ENCODE peak calls at places on chromosomes 16 and 17, in seven cellular contexts. L, P, Q, B, Z, T and C are unnamed samples. For H3K4me1, the result is how much of the 10 kb centered on the place peaks cover.

GRCh38 chr17:16989230-16989952 is 17.5 kb upstream of the TNFRSF13B start:
- DNase-seq in B (no peak), Z (no peak), P (no peak), L (peak), T (no peak), Q (peak), C (no peak)

GRCh38 chr17:50679008-50679544 is 28.6 kb downstream of the ANKRD40 start:
- DNase-seq in Q (no peak), B (no peak), L (no peak), Z (no peak), T (no peak), P (no peak), C (no peak)

GRCh38 chr16:73143681-73144370 is 95.9 kb upstream of the ZFHX3 start:
- DNase-seq in Z (no peak), P (no peak), B (no peak), L (no peak), T (no peak), Q (no peak), C (no peak)

GRCh38 chr17:82225368-82226029 is 3.3 kb upstream of the SLC16A3 start:
- DNase-seq in Q (no peak), L (no peak), Z (no peak), T (no peak), B (no peak), P (no peak), C (peak)

GRCh38 chr17:30961213-30962188 is 9.3 kb upstream of the RNF135 start:
- DNase-seq in Z (no peak), B (peak), L (peak), Q (no peak), T (no peak), P (no peak), C (no peak)

GRCh38 chr16:64403352-64403751 is 718.5 kb downstream of the CDH11 start:
- DNase-seq in P (no peak), Q (no peak), T (no peak), L (no peak), Z (no peak), B (no peak), C (no peak)

GRCh38 chr16:54335230-54335629 is 48.6 kb upstream of the IRX3 start:
- DNase-seq in B (no peak), Z (no peak), L (no peak), P (no peak), T (no peak), Q (no peak), C (no peak)

GRCh38 chr16:57627184-57627871 is 1.1 kb upstream of the ADGRG1 start:
- DNase-seq in Q (no peak), L (no peak), P (peak), T (no peak), B (no peak), Z (no peak), C (no peak)

GRCh38 chr17:29368926-29369325 is 21.2 kb upstream of the TAOK1 start:
- DNase-seq in L (no peak), Q (no peak), P (no peak), T (no peak), Z (no peak), B (no peak), C (no peak)

GRCh38 chr17:79188048-79188447 is 113.4 kb downstream of the ENGASE start:
- DNase-seq in P (peak), T (no peak), B (no peak), L (peak), Z (peak), Q (no peak), C (peak)

GRCh38 chr17:2057130-2057713 is 2.3 kb downstream of the HIC1 start:
- DNase-seq in T (no peak), Q (no peak), L (no peak), B (no peak), P (no peak), Z (peak), C (no peak)

DNA sequence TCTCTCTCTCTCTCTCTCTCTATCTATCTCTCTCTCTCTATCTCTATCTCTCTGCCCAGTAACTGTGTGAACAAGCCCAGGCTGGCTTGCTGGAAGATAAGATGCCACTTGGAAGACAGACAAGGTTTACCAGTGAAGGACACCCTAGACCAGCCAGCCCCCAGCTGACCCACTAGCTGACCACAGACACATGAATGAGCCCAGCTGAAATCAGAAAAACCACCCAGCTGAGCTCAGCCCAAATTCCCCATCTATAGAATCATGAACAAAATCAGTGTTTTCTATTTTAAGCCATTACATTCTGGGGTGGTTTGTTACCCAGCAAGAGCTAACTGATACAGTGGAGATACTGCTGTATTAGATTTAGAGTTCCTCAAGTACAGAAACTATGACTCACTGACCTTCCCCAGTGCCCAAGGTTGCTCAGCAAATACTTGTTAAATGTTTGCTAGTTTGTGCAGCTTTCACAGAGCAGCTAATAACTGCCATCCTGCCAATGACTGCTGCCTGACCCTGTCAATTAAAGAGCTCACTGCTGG is 18.0 kb downstream of the EMP2 start:
- DNase-seq in L (no peak), B (no peak), P (no peak), Z (no peak), Q (no peak), T (no peak), C (no peak)
- H3K4me1 ChIP-seq in L (under half), B (under half), P (under half), Z (under half), Q (under half), T (under half), C (under half)

DNA sequence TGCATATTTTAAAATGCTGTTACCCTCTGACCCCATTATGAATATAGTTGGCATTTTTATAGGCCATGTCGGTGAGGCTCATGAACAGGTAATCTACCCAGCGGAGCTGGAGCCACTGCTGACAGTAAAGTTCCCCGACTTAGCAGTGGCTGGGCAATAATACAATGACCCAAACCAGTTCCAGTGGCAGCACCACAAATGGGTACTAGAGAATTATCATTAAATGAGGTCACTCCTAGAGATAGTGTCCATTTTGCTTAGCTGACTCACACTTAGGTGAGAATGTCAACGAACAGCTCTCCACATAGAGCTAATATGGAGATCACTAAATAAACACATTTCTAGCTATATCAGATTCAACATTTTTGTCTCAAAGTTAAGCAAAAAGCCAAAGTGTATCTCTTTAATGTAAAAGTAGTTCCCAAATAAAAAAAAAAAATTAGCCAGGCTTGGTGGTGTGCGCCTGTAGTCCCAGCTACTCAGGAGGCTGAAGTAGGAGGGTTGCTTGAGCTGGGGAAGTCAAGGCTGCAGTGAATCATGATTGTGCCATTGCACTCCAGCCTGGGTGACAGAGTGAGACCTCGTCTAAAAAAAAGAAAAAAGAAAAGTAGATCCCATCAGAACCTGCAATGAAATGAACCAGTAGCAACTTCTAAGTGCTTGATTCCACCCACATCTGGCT is 7.4 kb downstream of the MYO1D start:
- DNase-seq in L (no peak), Q (no peak), B (no peak), T (no peak), Z (no peak), P (no peak), C (no peak)
- H3K4me3 ChIP-seq in L (no peak), Q (no peak), B (no peak), T (no peak), Z (no peak), P (no peak), C (no peak)

GRCh38 chr16:85918436-85918835 is 19.5 kb downstream of the IRF8 start:
- DNase-seq in Z (no peak), B (no peak), P (no peak), L (no peak), Q (no peak), T (no peak), C (no peak)

GRCh38 chr16:85917959-85918358 is 19.0 kb downstream of the IRF8 start:
- DNase-seq in T (no peak), L (no peak), Z (no peak), P (no peak), Q (no peak), B (no peak), C (no peak)

GRCh38 chr16:85916141-85916890 is 17.4 kb downstream of the IRF8 start:
- DNase-seq in L (no peak), Q (peak), B (peak), T (no peak), P (no peak), Z (peak), C (no peak)

GRCh38 chr16:85915125-85915845 is 16.3 kb downstream of the IRF8 start:
- DNase-seq in T (no peak), P (no peak), L (no peak), Z (peak), Q (no peak), B (no peak), C (no peak)

DNA sequence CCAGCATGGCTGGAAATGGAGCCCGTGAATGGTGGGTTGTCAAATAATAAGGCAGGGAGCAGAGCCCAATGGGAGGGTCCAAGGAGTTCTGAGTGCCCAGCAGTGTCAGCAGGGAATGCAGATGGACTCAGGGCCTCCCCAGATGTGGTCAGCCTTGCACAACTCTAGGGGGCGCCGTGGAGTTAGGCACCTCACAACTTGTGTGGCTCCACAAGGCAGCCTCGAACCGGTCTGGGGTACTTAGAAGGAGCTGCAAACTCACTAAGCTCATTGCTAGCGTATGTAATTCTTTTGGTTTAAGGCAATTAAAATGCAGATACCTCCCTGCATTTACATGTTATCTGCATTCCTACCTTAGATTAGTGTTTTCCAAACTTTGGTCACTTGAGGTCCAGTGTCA is 18.1 kb downstream of the IRF8 start:
- DNase-seq in P (no peak), L (no peak), B (no peak), T (no peak), Z (no peak), Q (no peak), C (no peak)
- TF ChIP-seq CTCF in P (no peak), L (peak), B (no peak), T (no peak), Z (no peak), Q (no peak), C (peak)

DNA sequence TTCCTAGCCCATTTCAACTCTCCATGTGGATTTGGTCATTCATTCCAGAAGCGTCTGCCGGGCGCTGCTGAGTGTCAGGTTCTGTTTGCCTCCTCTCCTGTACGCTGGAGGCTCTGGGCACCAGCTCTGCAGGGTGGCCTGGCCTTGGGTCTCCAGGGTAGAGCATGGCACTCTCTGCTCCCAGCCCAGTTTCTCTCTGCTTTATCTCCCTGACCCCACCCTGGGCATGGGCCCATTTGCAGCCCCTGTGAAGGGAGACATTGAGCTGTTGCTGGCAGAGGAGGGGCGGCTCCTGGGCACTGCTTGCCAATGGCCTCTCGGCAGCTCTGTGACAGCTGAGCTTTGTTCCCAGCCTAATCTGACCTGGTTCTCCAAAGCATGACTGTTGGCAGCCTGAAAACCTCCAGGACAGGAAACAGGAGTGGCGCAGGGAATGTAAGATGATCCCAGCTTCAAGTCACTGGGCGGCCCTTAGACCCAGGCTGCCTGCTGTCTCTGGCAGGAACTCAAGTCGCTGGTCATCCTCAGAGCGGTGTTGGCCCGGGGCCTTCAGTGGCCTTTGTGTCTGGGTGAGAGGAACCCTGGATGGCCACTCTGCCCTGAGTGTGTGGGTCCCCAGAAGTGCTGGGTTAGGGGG is 146.8 kb downstream of the SEC14L1 start:
- DNase-seq in P (peak), Z (peak), Q (peak), T (no peak), L (no peak), B (peak), C (peak)
- H3K4me1 ChIP-seq in P (half or more), Z (under half), Q (under half), T (under half), L (under half), B (under half), C (under half)

DNA sequence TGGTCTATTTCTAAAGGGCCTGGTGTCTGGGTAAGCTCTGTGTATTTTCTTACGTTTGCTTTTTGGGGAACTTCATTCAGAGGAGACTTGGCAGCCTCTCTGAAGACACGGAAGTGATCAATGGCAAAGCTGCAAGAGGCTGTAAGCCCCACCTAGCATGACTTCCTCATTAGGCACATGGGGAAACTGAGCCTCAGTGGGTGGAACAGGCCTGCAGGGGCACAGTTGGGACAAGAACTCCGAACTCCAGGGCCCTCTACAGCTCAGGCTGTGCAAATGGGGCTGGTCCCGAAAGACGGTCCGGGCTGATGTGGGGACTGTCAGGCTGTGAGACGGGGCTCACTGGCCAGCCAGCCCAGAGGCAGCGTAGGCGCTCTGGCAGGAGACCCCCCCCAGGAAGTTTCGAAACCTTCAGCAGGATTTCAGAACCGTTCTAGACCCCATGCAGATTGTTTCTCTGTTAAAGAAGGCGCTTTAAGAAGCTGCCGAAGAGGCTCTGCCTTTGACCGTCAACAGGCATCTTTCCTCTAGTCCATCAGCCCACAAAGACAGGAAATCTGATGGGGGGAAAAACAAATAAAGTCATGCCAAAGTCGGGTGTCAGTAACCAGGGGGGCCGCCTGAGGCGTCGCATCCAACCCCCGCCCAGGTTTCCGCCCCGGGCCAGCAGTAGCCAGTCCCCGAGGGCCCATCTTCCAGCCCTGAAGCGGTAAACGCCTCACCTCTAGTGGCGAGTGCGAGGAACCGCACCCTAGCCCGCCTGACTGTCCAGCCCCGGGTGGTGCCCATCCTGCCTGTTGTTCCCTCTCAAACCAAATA is 79.8 kb upstream of the TBC1D3K start:
- DNase-seq in Q (peak), P (peak), Z (peak), L (peak), T (no peak), B (peak), C (peak)
- H3K4me3 ChIP-seq in Q (no peak), P (no peak), Z (no peak), L (no peak), T (no peak), B (peak), C (no peak)

GRCh38 chr17:39194089-39194984 is 3.1 kb downstream of the CACNB1 start:
- DNase-seq in Z (no peak), T (no peak), Q (no peak), B (no peak), P (peak), L (no peak), C (peak)
- TF ChIP-seq CTCF in Z (no peak), T (no peak), Q (no peak), B (no peak), P (peak), L (peak), C (peak)

DNA sequence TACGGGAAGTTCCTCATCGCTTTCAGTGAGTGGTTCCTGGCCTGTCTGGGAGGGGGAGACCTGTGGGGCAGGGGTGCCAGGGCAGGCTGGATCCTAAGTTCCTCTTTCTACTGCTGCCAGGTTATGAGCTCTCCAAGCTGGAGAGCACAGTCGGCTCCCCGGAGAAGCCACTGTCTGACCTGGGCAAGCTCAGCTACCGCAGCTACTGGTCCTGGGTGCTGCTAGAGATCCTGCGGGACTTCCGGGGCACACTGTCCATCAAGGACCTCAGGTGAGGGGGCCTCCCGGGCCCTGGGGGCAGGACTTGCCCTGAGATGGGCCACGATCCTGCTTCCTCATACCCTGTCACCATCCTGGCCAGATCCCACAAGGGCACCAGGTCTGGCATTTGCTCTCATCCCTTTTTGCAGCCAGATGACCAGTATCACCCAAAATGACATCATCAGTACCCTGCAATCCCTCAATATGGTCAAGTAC is 5.2 kb downstream of the PRSS8 start:
- DNase-seq in P (no peak), T (no peak), L (no peak), B (no peak), Z (no peak), Q (no peak), C (no peak)
- H3K4me1 ChIP-seq in P (under half), T (under half), L (under half), B (half or more), Z (under half), Q (under half), C (under half)